ENCODE peak calls at places on chromosomes 5 and 9, in four cellular contexts. One of them, this sample, is unnamed.

GRCh38 chr9:1979815-1980367 is 35.3 kb upstream of the SMARCA2 start:
- DNase-seq in H1: no peak
- DNase-seq in iris pigment epithelial cell: peak; percentile 67
- DNase-seq in HCEC 1CT: peak; percentile 84
- DNase-seq in this sample: no peak

GRCh38 chr9:76137941-76138340 is 247.5 kb downstream of the PCSK5 start:
- DNase-seq in H1: no peak
- DNase-seq in iris pigment epithelial cell: peak; percentile 17
- DNase-seq in HCEC 1CT: no peak
- DNase-seq in this sample: no peak

GRCh38 chr5:149796025-149796424 is 65.9 kb downstream of the PPARGC1B start:
- DNase-seq in H1: no peak
- DNase-seq in iris pigment epithelial cell: no peak
- DNase-seq in HCEC 1CT: no peak
- DNase-seq in this sample: no peak

GRCh38 chr9:128626181-128626580 is 30.5 kb downstream of the DYNC2I2 start:
- DNase-seq in H1: no peak
- DNase-seq in iris pigment epithelial cell: no peak
- DNase-seq in HCEC 1CT: no peak
- DNase-seq in this sample: no peak

GRCh38 chr5:10133830-10134229 is 115.9 kb downstream of the ATPSCKMT start:
- DNase-seq in H1: peak; percentile 39
- DNase-seq in iris pigment epithelial cell: no peak
- DNase-seq in HCEC 1CT: no peak
- DNase-seq in this sample: no peak

GRCh38 chr5:175478384-175479124 is at the start of gene SFXN1:
- DNase-seq in H1: peak; percentile 88
- DNase-seq in iris pigment epithelial cell: peak; percentile 71
- DNase-seq in HCEC 1CT: peak; percentile 70
- DNase-seq in this sample: peak; percentile 84

GRCh38 chr5:52989025-52989780 is at the start of gene ITGA2:
- DNase-seq in H1: peak; percentile 77
- DNase-seq in iris pigment epithelial cell: peak; percentile 69
- DNase-seq in HCEC 1CT: peak; percentile 69
- DNase-seq in this sample: peak; percentile 27

GRCh38 chr9:115691686-115692085 is 461.9 kb upstream of the PAPPA start:
- DNase-seq in H1: no peak
- DNase-seq in iris pigment epithelial cell: peak; percentile 58
- DNase-seq in HCEC 1CT: peak; percentile 92
- DNase-seq in this sample: no peak

GRCh38 chr5:163766936-163767670 is 261.7 kb downstream of the MAT2B start:
- DNase-seq in H1: no peak
- DNase-seq in iris pigment epithelial cell: peak; percentile 3
- DNase-seq in HCEC 1CT: no peak
- DNase-seq in this sample: no peak

GRCh38 chr9:136590788-136591187 is 44.9 kb upstream of the NOTCH1 start:
- DNase-seq in H1: no peak
- DNase-seq in iris pigment epithelial cell: no peak
- DNase-seq in HCEC 1CT: no peak
- DNase-seq in this sample: no peak

This sample was measured in activated T-helper 1 cell treated with anti-CD3 and anti-CD28 coated beads, Interleukin-12 subunit alpha, Interleukin-12 subunit beta, Interleukin-2, Interleukin-4 antibody, amounts not matched to agents 30 ng/mL and 10 ng/mL and 1 ng/mL, durations not matched to agents 14 hours and 24 hours and 36 hours.